ENCODE peak calls at places on chromosomes 6 and 20, in six cellular contexts. One of them, this sample, is unnamed.

GRCh38 chr20:35611482-35611881 is 4.1 kb upstream of the SPAG4 start:
- DNase-seq in IMR-90: no peak
- DNase-seq in T-cell: no peak
- DNase-seq in H4: no peak
- DNase-seq in HFF-Myc: no peak
- DNase-seq in MCF 10A: no peak
- DNase-seq in this sample: no peak

GRCh38 chr20:33909331-33909921 is 84.3 kb upstream of the RALY start:
- DNase-seq in IMR-90: peak
- DNase-seq in H4: peak
- DNase-seq in HFF-Myc: peak
- DNase-seq in MCF 10A: peak
- DNase-seq in T-cell: no peak
- DNase-seq in this sample: peak

GRCh38 chr6:169045486-169045885 is 208.2 kb downstream of the THBS2 start:
- DNase-seq in IMR-90: no peak
- DNase-seq in HFF-Myc: no peak
- DNase-seq in H4: no peak
- DNase-seq in T-cell: no peak
- DNase-seq in MCF 10A: peak
- DNase-seq in this sample: no peak

GRCh38 chr20:35447082-35447789 is 8.2 kb upstream of the CEP250 start:
- DNase-seq in MCF 10A: peak
- DNase-seq in T-cell: peak
- DNase-seq in IMR-90: peak
- DNase-seq in H4: peak
- DNase-seq in HFF-Myc: peak
- DNase-seq in this sample: peak

GRCh38 chr20:62011938-62012534 is 53.6 kb downstream of the TAF4 start:
- DNase-seq in HFF-Myc: no peak
- DNase-seq in H4: no peak
- DNase-seq in IMR-90: no peak
- DNase-seq in MCF 10A: no peak
- DNase-seq in T-cell: no peak
- DNase-seq in this sample: no peak

GRCh38 chr6:3797231-3798200 is 46.0 kb upstream of the PXDC1 start:
- DNase-seq in H4: peak
- DNase-seq in IMR-90: peak
- DNase-seq in T-cell: no peak
- DNase-seq in MCF 10A: no peak
- DNase-seq in HFF-Myc: no peak
- DNase-seq in this sample: peak

GRCh38 chr20:2103454-2104153 is 2.0 kb downstream of the STK35 start:
- DNase-seq in HFF-Myc: no peak
- DNase-seq in IMR-90: no peak
- DNase-seq in T-cell: no peak
- DNase-seq in H4: no peak
- DNase-seq in MCF 10A: no peak
- DNase-seq in this sample: no peak

GRCh38 chr6:133243723-133244122 is 2.6 kb downstream of the EYA4 start:
- DNase-seq in T-cell: no peak
- DNase-seq in IMR-90: no peak
- DNase-seq in MCF 10A: no peak
- DNase-seq in H4: no peak
- DNase-seq in HFF-Myc: no peak
- DNase-seq in this sample: no peak

GRCh38 chr20:40986774-40987173 is 41.8 kb upstream of the TOP1 start:
- DNase-seq in H4: no peak
- DNase-seq in IMR-90: no peak
- DNase-seq in T-cell: no peak
- DNase-seq in HFF-Myc: no peak
- DNase-seq in MCF 10A: no peak
- DNase-seq in this sample: no peak